ENCODE peak calls at places on chromosomes 5 and 9, in ten cellular contexts. Y is heart right ventricle; C is esophagus mucosa; F is naive thymus-derived CD4-positive, alpha-beta T cell; D is CD4-positive, alpha-beta T cell; H is CD4-positive, CD25-positive, alpha-beta regulatory T cell; O is HepG2; V is upper lobe of right lung; K is effector memory CD8-positive, alpha-beta T cell; T is activated T-cell treated with anti-CD3 and anti-CD28 coated beads, Interleukin-2, amount 50 U/mL, for 4 hours. I is an unnamed sample.

GRCh38 chr5:77376624-77377023 is 115.5 kb downstream of the WDR41 start:
- ATAC-seq in Y (no peak), C (no peak), F (no peak), D (no peak), H (no peak), O (no peak), V (no peak), K (no peak), T (no peak), I (no peak)

GRCh38 chr9:101791938-101792337 is 53.5 kb upstream of the GRIN3A start:
- ATAC-seq in Y (no peak), C (no peak), F (no peak), D (no peak), H (no peak), O (peak), V (peak), K (no peak), T (no peak), I (no peak)

GRCh38 chr5:174410716-174411512 is 313.5 kb upstream of the MSX2 start:
- ATAC-seq in Y (no peak), C (peak), F (no peak), D (no peak), H (no peak), O (no peak), V (no peak), K (no peak), T (no peak), I (no peak)

GRCh38 chr9:133403766-133404439 is 13.9 kb downstream of the REXO4 start:
- ATAC-seq in Y (no peak), C (peak), F (peak), D (peak), H (peak), O (peak), V (peak), K (peak), T (peak), I (no peak)

GRCh38 chr9:123658792-123659191 is 271.1 kb downstream of the DENND1A start:
- ATAC-seq in Y (no peak), C (peak), F (no peak), D (no peak), H (no peak), O (no peak), V (no peak), K (no peak), T (no peak), I (no peak)

GRCh38 chr9:132584616-132585560 is 2.5 kb downstream of the BARHL1 start:
- ATAC-seq in Y (no peak), C (no peak), F (no peak), D (no peak), H (no peak), O (no peak), V (no peak), K (no peak), T (no peak), I (no peak)

GRCh38 chr5:143659614-143660238 is 152.2 kb upstream of the HMHB1 start:
- ATAC-seq in Y (no peak), C (no peak), F (no peak), D (no peak), H (no peak), O (peak), V (no peak), K (no peak), T (no peak), I (no peak)

GRCh38 chr5:78610163-78610583 is 38.4 kb downstream of the LHFPL2 start:
- ATAC-seq in Y (peak), C (no peak), F (no peak), D (no peak), H (no peak), O (no peak), V (no peak), K (no peak), T (no peak), I (peak)

GRCh38 chr9:92265159-92265558 is 28.3 kb downstream of the IARS1 start:
- ATAC-seq in Y (no peak), C (peak), F (no peak), D (no peak), H (no peak), O (no peak), V (no peak), K (no peak), T (no peak), I (no peak)

GRCh38 chr5:58042933-58043606 is 416.8 kb downstream of the PLK2 start:
- ATAC-seq in Y (no peak), C (no peak), F (no peak), D (no peak), H (no peak), O (no peak), V (no peak), K (no peak), T (no peak), I (no peak)

GRCh38 chr9:124810513-124811355 is 33.8 kb downstream of the OLFML2A start:
- ATAC-seq in Y (peak), C (peak), F (no peak), D (no peak), H (no peak), O (peak), V (peak), K (no peak), T (no peak), I (peak)

GRCh38 chr5:20494706-20495105 is 506.7 kb upstream of the CDH18 start:
- ATAC-seq in Y (no peak), C (no peak), F (no peak), D (no peak), H (no peak), O (no peak), V (no peak), K (no peak), T (no peak), I (no peak)

GRCh38 chr5:166166071-166166470 is 2125.4 kb upstream of the WWC1 start:
- ATAC-seq in Y (no peak), C (no peak), F (no peak), D (no peak), H (no peak), O (no peak), V (no peak), K (no peak), T (no peak), I (no peak)

GRCh38 chr5:109313123-109313522 is 96.7 kb downstream of the PJA2 start:
- ATAC-seq in Y (no peak), C (no peak), F (no peak), D (no peak), H (no peak), O (no peak), V (no peak), K (no peak), T (no peak), I (no peak)

I was measured in gastroesophageal sphincter.